ENCODE peak calls at places on chromosomes 11 and 22, in eight cellular contexts. B is GM23338, L is HCT116, Q is stomach, Z is HL-60, W is spleen, F is sigmoid colon, G is suprapubic skin. A is an unnamed sample.
A peak's percentile ranks its signal among the peaks of the same experiment; 100 is the strongest.

GRCh38 chr11:64546176-64546575 is 44.8 kb upstream of the SLC22A12 start:
- DNase-seq in B (no peak), L (no peak), Q (no peak), Z (no peak), W (peak; percentile 47), F (no peak), G (no peak), A (no peak)

GRCh38 chr11:22459053-22459452 is 120.9 kb downstream of the SLC17A6 start:
- DNase-seq in B (no peak), L (no peak), Q (no peak), Z (no peak), W (no peak), F (no peak), G (no peak), A (no peak)

GRCh38 chr11:126345283-126345682 is 10.2 kb upstream of the ST3GAL4 start:
- DNase-seq in B (no peak), L (no peak), Q (no peak), Z (no peak), W (peak; percentile 82), F (no peak), G (no peak), A (no peak)

GRCh38 chr11:68398870-68399865 is 61.4 kb upstream of the PPP6R3 start:
- DNase-seq in B (no peak), L (no peak), Q (peak; percentile 43), Z (no peak), W (no peak), F (peak; percentile 96), G (no peak), A (no peak)

GRCh38 chr11:26331911-26332571 is at the start of gene ANO3:
- DNase-seq in B (peak; percentile 97), L (no peak), Q (peak; percentile 57), Z (peak; percentile 56), W (no peak), F (peak; percentile 79), G (no peak), A (no peak)

GRCh38 chr22:44776535-44777363 is 24.4 kb downstream of the ARHGAP8 start:
- DNase-seq in B (no peak), L (no peak), Q (no peak), Z (no peak), W (no peak), F (no peak), G (no peak), A (no peak)

GRCh38 chr11:2559527-2560311 is 114.9 kb downstream of the KCNQ1 start:
- DNase-seq in B (no peak), L (no peak), Q (no peak), Z (no peak), W (peak; percentile 75), F (peak; percentile 40), G (peak; percentile 56), A (no peak)

GRCh38 chr22:26610072-26610958 is 7.5 kb downstream of the CRYBB1 start:
- DNase-seq in B (no peak), L (no peak), Q (peak; percentile 35), Z (no peak), W (peak; percentile 74), F (no peak), G (no peak), A (no peak)

GRCh38 chr11:69014084-69014935 is 1.3 kb upstream of the MRGPRF start:
- DNase-seq in B (peak; percentile 36), L (no peak), Q (peak; percentile 44), Z (no peak), W (peak; percentile 75), F (peak; percentile 96), G (no peak), A (no peak)

GRCh38 chr22:27692243-27692642 is 109.3 kb downstream of the MN1 start:
- DNase-seq in B (no peak), L (no peak), Q (no peak), Z (no peak), W (no peak), F (no peak), G (no peak), A (no peak)

GRCh38 chr11:65642014-65642671 is 4.2 kb downstream of the SIPA1 start:
- DNase-seq in B (peak; percentile 95), L (no peak), Q (no peak), Z (no peak), W (peak; percentile 84), F (no peak), G (no peak), A (no peak)

GRCh38 chr11:33455827-33456226 is 198.6 kb downstream of the HIPK3 start:
- DNase-seq in B (no peak), L (no peak), Q (no peak), Z (no peak), W (no peak), F (no peak), G (no peak), A (no peak)

GRCh38 chr11:7965386-7965785 is at the start of gene NLRP10:
- DNase-seq in B (no peak), L (no peak), Q (no peak), Z (no peak), W (no peak), F (no peak), G (no peak), A (no peak)

GRCh38 chr11:82634091-82634490 is 99.6 kb downstream of the FAM181B start:
- DNase-seq in B (no peak), L (no peak), Q (no peak), Z (no peak), W (no peak), F (no peak), G (no peak), A (peak; percentile 70)

GRCh38 chr11:65485820-65486219 is 13.0 kb upstream of the MALAT1 start:
- DNase-seq in B (peak; percentile 13), L (no peak), Q (no peak), Z (no peak), W (no peak), F (peak; percentile 77), G (peak; percentile 35), A (no peak)

GRCh38 chr11:79441159-79441875 is 487 bp upstream of the TENM4 start:
- DNase-seq in B (peak; percentile 61), L (no peak), Q (no peak), Z (no peak), W (no peak), F (no peak), G (no peak), A (no peak)

GRCh38 chr11:67318239-67318555 is 14.9 kb downstream of the SSH3 start:
- DNase-seq in B (no peak), L (no peak), Q (no peak), Z (no peak), W (no peak), F (no peak), G (no peak), A (no peak)

GRCh38 chr22:37365950-37366349 is 61.3 kb downstream of the ELFN2 start:
- DNase-seq in B (no peak), L (no peak), Q (no peak), Z (no peak), W (no peak), F (no peak), G (no peak), A (no peak)
- H3K27ac ChIP-seq in B (no peak overlapping the region), L (no peak overlapping the region), Q (no peak overlapping the region), Z (no peak overlapping the region), W (no peak overlapping the region), F (no peak overlapping the region), G (no peak overlapping the region), A (no peak overlapping the region)

GRCh38 chr11:122195790-122196189 is 79.8 kb upstream of the BLID start:
- DNase-seq in B (no peak), L (no peak), Q (no peak), Z (no peak), W (no peak), F (no peak), G (no peak), A (no peak)
- TF ChIP-seq POLR2AphosphoS5 in B (no peak), L (no peak), Q (no peak), Z (no peak), W (no peak), F (no peak), G (no peak), A (no peak)

GRCh38 chr11:132858203-132858602 is 674.1 kb downstream of the OPCML start:
- DNase-seq in B (peak; percentile 83), L (no peak), Q (no peak), Z (no peak), W (no peak), F (no peak), G (no peak), A (no peak)

GRCh38 chr11:132866783-132867545 is 665.3 kb downstream of the OPCML start:
- DNase-seq in B (no peak), L (no peak), Q (no peak), Z (no peak), W (no peak), F (no peak), G (no peak), A (no peak)

GRCh38 chr11:132864811-132865576 is 667.3 kb downstream of the OPCML start:
- DNase-seq in B (peak; percentile 82), L (no peak), Q (no peak), Z (no peak), W (no peak), F (no peak), G (no peak), A (no peak)

GRCh38 chr11:132862137-132862536 is 670.2 kb downstream of the OPCML start:
- DNase-seq in B (no peak), L (no peak), Q (no peak), Z (no peak), W (no peak), F (no peak), G (no peak), A (no peak)

DNA sequence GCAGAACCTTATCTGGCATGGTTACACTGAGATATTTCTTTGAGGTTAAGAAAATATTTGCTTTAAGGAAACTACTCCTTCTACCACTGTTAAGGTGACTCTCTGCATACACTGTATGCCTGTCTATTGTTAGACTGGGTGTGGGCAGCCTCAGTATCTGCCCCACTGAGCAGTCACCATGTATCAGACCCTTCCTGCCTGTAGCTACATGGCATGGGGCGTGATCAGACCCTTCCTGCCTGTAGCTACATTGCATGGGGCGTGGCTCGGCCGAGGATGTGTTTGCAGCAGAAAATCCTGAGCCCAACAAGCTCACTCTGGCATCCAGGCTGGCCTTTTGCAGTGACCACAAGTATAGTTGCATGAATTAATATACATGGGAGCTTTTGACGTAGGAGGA is 669.4 kb downstream of the OPCML start:
- DNase-seq in B (no peak), L (no peak), Q (no peak), Z (no peak), W (no peak), F (no peak), G (no peak), A (no peak)
- H3K27ac ChIP-seq in B (no peak overlapping the region), L (no peak overlapping the region), Q (no peak overlapping the region), Z (no peak overlapping the region), W (no peak overlapping the region), F (no peak overlapping the region), G (no peak overlapping the region), A (no peak overlapping the region)

DNA sequence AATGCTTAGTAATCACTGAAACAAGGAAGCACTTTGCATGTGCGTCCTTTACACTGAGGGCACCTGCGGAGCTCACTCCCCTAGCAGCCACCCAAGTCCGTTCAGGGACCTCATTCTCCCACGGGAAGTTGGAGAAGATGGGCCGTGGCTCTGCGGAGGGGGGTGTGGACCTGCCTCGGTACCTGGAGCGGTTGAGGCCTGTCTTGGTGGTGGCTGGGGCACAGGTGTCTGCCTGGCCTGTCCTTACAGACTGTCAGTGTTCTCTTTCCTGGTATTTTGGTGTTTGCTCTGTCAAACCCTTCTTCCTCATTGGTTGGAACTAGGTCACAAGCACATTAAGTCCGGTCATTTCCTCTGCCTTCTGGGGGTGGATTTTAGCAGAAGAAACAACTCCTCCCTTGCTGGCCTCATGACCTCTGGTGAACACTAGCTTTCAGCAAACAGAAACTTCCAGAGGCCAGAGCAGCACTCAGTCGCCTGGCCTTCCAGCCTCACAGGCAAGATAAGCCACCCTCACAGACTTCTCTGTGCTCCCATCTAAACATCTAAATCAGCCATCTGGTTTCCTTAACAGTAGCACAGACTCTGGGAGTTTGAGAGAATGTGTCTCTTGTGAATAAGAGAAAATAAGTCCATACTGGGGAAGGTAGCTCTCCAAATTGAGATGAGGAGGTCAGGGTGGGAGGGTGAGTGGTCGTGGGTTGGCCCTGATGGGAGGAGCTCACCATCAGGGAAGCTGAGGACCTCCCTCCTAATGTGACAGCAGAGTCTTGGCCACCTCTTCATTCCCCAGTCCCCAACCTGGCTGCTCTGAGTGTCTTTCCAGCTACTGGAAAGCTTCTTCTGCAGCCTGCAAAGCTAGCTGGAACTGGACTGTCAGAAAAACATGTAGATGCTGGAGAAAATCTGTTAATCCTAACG is 8.6 kb downstream of the SNAP29 start:
- DNase-seq in B (no peak), L (no peak), Q (peak; percentile 66), Z (peak; percentile 24), W (no peak), F (peak; percentile 71), G (no peak), A (no peak)
- TF ChIP-seq POLR2AphosphoS5 in B (no peak), L (no peak), Q (peak; percentile 25), Z (no peak), W (peak; percentile 79), F (no peak), G (no peak), A (no peak)

A was measured in SK-N-MC.